ENCODE peak calls at places on chromosomes 6 and 20, in six cellular contexts. One of them, this sample, is unnamed.

GRCh38 chr6:25083784-25084507 is 148.2 kb upstream of the RIPOR2 start:
- DNase-seq in amniotic stem cell: no peak
- DNase-seq in NCI-H2171: no peak
- DNase-seq in stimulated activated CD8-positive, alpha-beta memory T cell treated with anti-CD3 and anti-CD28 coated beads, Interleukin-15, amount 100 ng/mL, for 4 hours: no peak
- DNase-seq in left lobe of liver: peak; percentile 78
- DNase-seq in NCI-H187 treated with DMSO at 0.1 percent for 48 hours: no peak
- DNase-seq in this sample: no peak

GRCh38 chr20:25237610-25238318 is 10.1 kb upstream of the PYGB start:
- DNase-seq in NCI-H2171: no peak
- DNase-seq in left lobe of liver: no peak
- DNase-seq in amniotic stem cell: peak; percentile 97
- DNase-seq in stimulated activated CD8-positive, alpha-beta memory T cell treated with anti-CD3 and anti-CD28 coated beads, Interleukin-15, amount 100 ng/mL, for 4 hours: peak; percentile 10
- DNase-seq in NCI-H187 treated with DMSO at 0.1 percent for 48 hours: no peak
- DNase-seq in this sample: no peak

GRCh38 chr6:160054271-160054670 is 67.3 kb upstream of the SLC22A1 start:
- DNase-seq in NCI-H2171: no peak
- DNase-seq in NCI-H187 treated with DMSO at 0.1 percent for 48 hours: no peak
- DNase-seq in stimulated activated CD8-positive, alpha-beta memory T cell treated with anti-CD3 and anti-CD28 coated beads, Interleukin-15, amount 100 ng/mL, for 4 hours: no peak
- DNase-seq in amniotic stem cell: no peak
- DNase-seq in left lobe of liver: no peak
- DNase-seq in this sample: no peak

GRCh38 chr20:45725134-45725533 is 3.0 kb downstream of the SPINT4 start:
- DNase-seq in NCI-H2171: no peak
- DNase-seq in stimulated activated CD8-positive, alpha-beta memory T cell treated with anti-CD3 and anti-CD28 coated beads, Interleukin-15, amount 100 ng/mL, for 4 hours: no peak
- DNase-seq in left lobe of liver: peak; percentile 57
- DNase-seq in NCI-H187 treated with DMSO at 0.1 percent for 48 hours: no peak
- DNase-seq in amniotic stem cell: no peak
- DNase-seq in this sample: no peak

GRCh38 chr20:59807909-59808728 is 125.3 kb downstream of the SYCP2 start:
- DNase-seq in NCI-H187 treated with DMSO at 0.1 percent for 48 hours: no peak
- DNase-seq in left lobe of liver: peak; percentile 32
- DNase-seq in NCI-H2171: no peak
- DNase-seq in amniotic stem cell: no peak
- DNase-seq in stimulated activated CD8-positive, alpha-beta memory T cell treated with anti-CD3 and anti-CD28 coated beads, Interleukin-15, amount 100 ng/mL, for 4 hours: no peak
- DNase-seq in this sample: no peak

GRCh38 chr6:127880452-127880851 is 20.4 kb downstream of the THEMIS start:
- DNase-seq in NCI-H2171: no peak
- DNase-seq in amniotic stem cell: no peak
- DNase-seq in left lobe of liver: no peak
- DNase-seq in stimulated activated CD8-positive, alpha-beta memory T cell treated with anti-CD3 and anti-CD28 coated beads, Interleukin-15, amount 100 ng/mL, for 4 hours: no peak
- DNase-seq in NCI-H187 treated with DMSO at 0.1 percent for 48 hours: no peak
- DNase-seq in this sample: no peak

GRCh38 chr20:49281059-49281912 is 3.4 kb upstream of the ZNFX1 start:
- DNase-seq in stimulated activated CD8-positive, alpha-beta memory T cell treated with anti-CD3 and anti-CD28 coated beads, Interleukin-15, amount 100 ng/mL, for 4 hours: no peak
- DNase-seq in amniotic stem cell: no peak
- DNase-seq in left lobe of liver: no peak
- DNase-seq in NCI-H2171: no peak
- DNase-seq in NCI-H187 treated with DMSO at 0.1 percent for 48 hours: no peak
- DNase-seq in this sample: no peak

GRCh38 chr6:50849016-50849748 is 30.5 kb downstream of the TFAP2B start:
- DNase-seq in left lobe of liver: no peak
- DNase-seq in NCI-H2171: no peak
- DNase-seq in amniotic stem cell: no peak
- DNase-seq in NCI-H187 treated with DMSO at 0.1 percent for 48 hours: no peak
- DNase-seq in stimulated activated CD8-positive, alpha-beta memory T cell treated with anti-CD3 and anti-CD28 coated beads, Interleukin-15, amount 100 ng/mL, for 4 hours: no peak
- DNase-seq in this sample: no peak

GRCh38 chr6:40727272-40727671 is 140.1 kb upstream of the LRFN2 start:
- DNase-seq in NCI-H2171: no peak
- DNase-seq in stimulated activated CD8-positive, alpha-beta memory T cell treated with anti-CD3 and anti-CD28 coated beads, Interleukin-15, amount 100 ng/mL, for 4 hours: no peak
- DNase-seq in NCI-H187 treated with DMSO at 0.1 percent for 48 hours: no peak
- DNase-seq in left lobe of liver: no peak
- DNase-seq in amniotic stem cell: no peak
- DNase-seq in this sample: no peak

This sample was measured in T-helper 2 cell.